ENCODE peak calls at places on chromosomes 11 and 22, in seven cellular contexts. I, J, V, N, S, O and C are unnamed samples.
A peak's percentile ranks its signal among the peaks of the same experiment; 100 is the strongest.

GRCh38 chr22:48185071-48185470 is 1422.6 kb downstream of the TBC1D22A start:
- DNase-seq in I (no peak), J (no peak), V (no peak), N (no peak), S (no peak), O (no peak), C (no peak)

GRCh38 chr22:37171662-37172061 is 16.4 kb downstream of the C1QTNF6 start:
- DNase-seq in I (no peak), J (no peak), V (no peak), N (no peak), S (no peak), O (no peak), C (no peak)

GRCh38 chr22:48753752-48754517 is 1073.7 kb downstream of the BRD1 start:
- DNase-seq in I (no peak), J (no peak), V (no peak), N (no peak), S (no peak), O (no peak), C (peak; percentile 3)

GRCh38 chr22:42562282-42562681 is 8.5 kb downstream of the SERHL2 start:
- DNase-seq in I (no peak), J (no peak), V (no peak), N (no peak), S (no peak), O (no peak), C (no peak)

GRCh38 chr11:129815596-129816461 is at the start of gene TMEM45B:
- DNase-seq in I (no peak), J (no peak), V (peak; percentile 12), N (no peak), S (peak; percentile 75), O (peak; percentile 45), C (no peak)

GRCh38 chr11:47569646-47570045 is 4.2 kb downstream of the PTPMT1 start:
- DNase-seq in I (no peak), J (no peak), V (no peak), N (no peak), S (no peak), O (no peak), C (no peak)

GRCh38 chr11:76228122-76229000 is 22.1 kb upstream of the WNT11 start:
- DNase-seq in I (no peak), J (no peak), V (no peak), N (no peak), S (no peak), O (no peak), C (no peak)

GRCh38 chr22:25492950-25493790 is 71.3 kb upstream of the GRK3 start:
- DNase-seq in I (no peak), J (no peak), V (peak; percentile 5), N (no peak), S (no peak), O (no peak), C (no peak)

GRCh38 chr22:50620861-50621490 is 7.0 kb downstream of the ARSA start:
- DNase-seq in I (peak; percentile 56), J (no peak), V (peak; percentile 32), N (no peak), S (no peak), O (no peak), C (no peak)

GRCh38 chr22:32044477-32044876 is 1.4 kb downstream of the SLC5A1 start:
- DNase-seq in I (no peak), J (no peak), V (no peak), N (no peak), S (no peak), O (no peak), C (no peak)

GRCh38 chr22:22955276-22955798 is 67.7 kb downstream of the IGLL5 start:
- DNase-seq in I (peak; percentile 51), J (no peak), V (no peak), N (no peak), S (no peak), O (no peak), C (no peak)

GRCh38 chr11:19382131-19382611 is 141.4 kb upstream of the E2F8 start:
- DNase-seq in I (no peak), J (no peak), V (no peak), N (no peak), S (no peak), O (no peak), C (peak; percentile 18)

GRCh38 chr11:36213050-36213840 is 76.0 kb downstream of the COMMD9 start:
- DNase-seq in I (no peak), J (no peak), V (no peak), N (no peak), S (no peak), O (no peak), C (no peak)